ENCODE peak calls at places on chromosome 17, in seven cellular contexts. L is neural crest cell, W is endodermal cell, T is fibroblast of mammary gland, V is AG09319, Q is GM13976, S is cardiac muscle cell. U is an unnamed sample.

GRCh38 chr17:50817142-50817751 is 18.1 kb upstream of the WFIKKN2 start:
- DNase-seq in L (peak), V (no peak), Q (peak), T (peak), W (peak), S (peak), U (no peak)

GRCh38 chr17:63519972-63520882 is 2.9 kb upstream of the KCNH6 start:
- DNase-seq in W (no peak), Q (no peak), T (no peak), S (no peak), L (no peak), V (no peak), U (no peak)

GRCh38 chr17:34902761-34903325 is 58.4 kb downstream of the CCT6B start:
- DNase-seq in W (no peak), T (no peak), V (no peak), L (no peak), Q (no peak), S (no peak), U (no peak)

GRCh38 chr17:59746849-59747445 is 39.5 kb downstream of the VMP1 start:
- DNase-seq in T (peak), W (no peak), Q (peak), S (peak), V (no peak), L (no peak), U (no peak)

GRCh38 chr17:39598047-39598481 is 9.7 kb downstream of the NEUROD2 start:
- DNase-seq in Q (no peak), T (no peak), L (no peak), V (no peak), W (peak), S (no peak), U (no peak)

GRCh38 chr17:59668816-59669215 is 38.4 kb downstream of the PTRH2 start:
- DNase-seq in T (peak), L (no peak), W (no peak), S (peak), Q (no peak), V (peak), U (peak)

GRCh38 chr17:61352408-61352770 is 47.3 kb upstream of the TBX2 start:
- DNase-seq in Q (no peak), V (no peak), S (peak), T (no peak), W (no peak), L (no peak), U (no peak)

GRCh38 chr17:73750975-73751374 is 106.7 kb upstream of the SDK2 start:
- DNase-seq in L (no peak), W (peak), Q (no peak), S (no peak), V (no peak), T (no peak), U (no peak)

GRCh38 chr17:17682293-17682736 is 1.1 kb downstream of the RAI1 start:
- DNase-seq in T (no peak), V (no peak), L (peak), Q (peak), W (peak), S (peak), U (no peak)

GRCh38 chr17:2366747-2367494 is 29.6 kb downstream of the SGSM2 start:
- DNase-seq in Q (no peak), W (peak), L (peak), T (no peak), S (peak), V (no peak), U (no peak)
- TF ChIP-seq CTCF in Q (no peak), W (peak), L (peak), T (no peak), S (peak), V (no peak), U (no peak)

GRCh38 chr17:44376124-44376523 is 12.5 kb upstream of the FAM171A2 start:
- DNase-seq in S (peak), T (peak), Q (peak), L (peak), W (peak), V (no peak), U (no peak)
- TF ChIP-seq CTCF in S (peak), T (peak), Q (no peak), L (peak), W (peak), V (peak), U (peak)

DNA sequence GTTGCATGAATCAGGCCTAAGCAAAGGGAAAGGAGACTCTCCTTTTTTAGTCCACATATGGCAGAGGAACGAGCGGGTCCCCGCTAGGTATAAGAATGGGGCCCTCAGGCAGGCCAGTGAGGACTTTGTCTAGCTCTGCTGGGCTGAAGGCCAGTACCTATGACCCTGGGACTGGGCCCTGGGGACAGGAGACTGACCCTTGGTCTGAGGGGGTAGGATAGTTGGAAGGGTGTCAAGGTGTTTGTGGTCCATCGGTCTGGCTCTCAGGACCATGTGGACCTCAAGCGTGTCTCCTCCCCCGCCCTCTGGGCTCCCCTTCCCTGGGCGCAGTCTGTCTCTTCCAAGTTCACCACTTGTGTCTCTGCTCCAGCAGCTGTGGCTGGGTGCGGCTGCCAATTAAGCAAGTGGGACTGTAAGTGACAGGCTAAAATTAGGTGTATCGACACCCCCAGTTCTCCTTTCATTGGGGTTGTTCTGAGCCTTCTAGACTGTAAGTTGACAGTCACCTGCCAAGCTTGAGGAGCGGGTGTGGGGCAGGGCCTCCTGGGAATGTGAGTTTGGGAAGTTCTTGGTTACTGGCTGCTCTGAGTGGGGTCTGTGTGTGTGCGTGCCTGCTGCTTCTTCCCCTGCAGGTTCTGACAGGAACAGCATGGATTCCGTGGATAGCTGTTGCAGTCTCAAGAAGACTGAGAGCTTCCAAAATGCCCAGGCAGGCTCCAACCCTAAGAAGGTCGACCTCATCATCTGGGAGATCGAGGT is 24.5 kb downstream of the AKAP1 start:
- DNase-seq in Q (no peak), S (peak), W (peak), T (no peak), V (no peak), L (no peak), U (no peak)
- TF ChIP-seq CTCF in Q (no peak), S (peak), W (peak), T (peak), V (no peak), L (peak), U (no peak)

DNA sequence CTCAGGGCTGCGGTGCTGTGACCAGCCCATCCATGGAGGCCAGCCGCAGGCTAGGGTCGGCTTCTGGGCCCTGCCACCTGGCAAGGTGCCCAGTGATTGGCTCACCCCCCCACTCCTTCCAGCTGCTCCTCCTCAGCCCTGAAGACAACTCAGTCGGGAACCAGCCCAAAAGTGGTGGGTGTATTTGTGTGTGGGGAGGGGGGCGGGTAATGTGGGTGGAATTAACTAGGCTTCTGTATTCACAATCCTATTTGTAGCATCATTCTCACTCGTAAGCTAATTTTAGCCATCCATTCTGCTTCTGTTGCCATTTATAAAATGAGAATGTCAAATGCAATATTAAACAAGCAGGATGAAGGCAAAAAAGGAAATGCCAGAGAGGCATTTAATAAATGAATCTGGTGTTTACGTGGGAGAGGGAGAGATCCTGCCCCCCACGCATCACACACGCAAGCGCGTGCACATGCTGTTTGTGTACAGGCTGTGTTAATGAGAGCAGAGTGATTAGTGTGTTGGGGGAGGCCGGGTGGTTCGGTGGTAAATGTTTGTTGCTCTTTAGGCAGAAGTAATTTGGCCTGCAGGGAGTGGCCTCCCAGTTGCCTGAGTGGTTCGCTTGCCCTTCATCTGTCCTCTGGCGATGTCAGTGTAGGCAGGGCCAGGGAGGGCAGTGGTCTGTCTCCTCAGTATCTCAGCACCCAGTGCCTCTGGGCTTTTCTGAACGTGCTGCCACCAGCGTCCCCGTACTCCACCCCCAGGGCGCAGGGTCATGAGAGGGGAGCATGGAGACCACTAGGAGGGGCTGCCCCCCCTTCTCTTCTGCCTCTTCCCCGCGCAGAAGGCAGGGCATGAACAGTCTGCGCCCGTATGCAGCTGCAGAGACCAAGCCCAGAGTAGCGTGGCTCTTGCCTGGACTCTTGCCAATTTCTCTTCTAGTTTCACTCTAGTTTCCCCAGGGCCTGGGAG is 140.0 kb downstream of the CCDC182 start:
- DNase-seq in Q (peak), S (peak), W (no peak), V (no peak), L (no peak), T (no peak), U (no peak)
- TF ChIP-seq CTCF in Q (peak), S (no peak), W (no peak), V (no peak), L (no peak), T (no peak), U (no peak)

GRCh38 chr17:47895856-47896671 is at the start of gene SP2:
- DNase-seq in V (peak), W (peak), L (peak), Q (peak), S (peak), T (peak), U (peak)
- TF ChIP-seq CTCF in V (no peak), W (peak), L (no peak), Q (no peak), S (no peak), T (no peak), U (no peak)

DNA sequence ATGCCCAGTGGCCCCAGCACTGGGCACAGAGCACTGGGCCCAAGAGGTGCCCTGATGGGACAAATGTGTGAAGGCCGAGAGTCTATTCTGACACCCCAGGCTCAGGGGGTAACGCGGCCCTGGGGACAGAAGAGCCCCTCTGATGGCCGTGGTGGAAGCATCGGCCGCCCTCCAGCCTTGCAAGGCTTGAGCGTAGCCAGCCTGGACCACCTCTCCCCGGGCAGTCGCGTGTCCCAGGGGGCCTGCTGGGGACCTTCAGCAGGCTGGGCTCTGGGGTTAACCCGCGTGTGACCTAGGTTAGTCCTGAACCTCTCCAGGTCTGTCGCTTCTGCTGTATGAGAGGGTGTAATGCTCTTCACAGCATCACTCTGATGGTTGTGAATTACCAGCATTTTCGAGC is 40.8 kb downstream of the NOS2 start:
- DNase-seq in Q (no peak), V (no peak), T (no peak), L (no peak), W (no peak), S (no peak), U (no peak)
- TF ChIP-seq CTCF in Q (no peak), V (no peak), T (no peak), L (no peak), W (no peak), S (no peak), U (no peak)

U was measured in AG09309.